ENCODE peak calls at places on chromosome 1, in six cellular contexts. I is thyroid gland, H is body of pancreas, N is MM.1S, L is DND-41, W is upper lobe of right lung. R is an unnamed sample.

GRCh38 chr1:59499273-59499955 is 202.5 kb downstream of the FGGY start:
- DNase-seq in L (no peak), H (no peak), N (no peak), W (no peak), I (no peak), R (no peak)

GRCh38 chr1:117312453-117313138 is 54.7 kb upstream of the MAN1A2 start:
- DNase-seq in I (no peak), L (no peak), H (peak; percentile 28), W (no peak), N (peak; percentile 7), R (no peak)

GRCh38 chr1:20278692-20279130 is 12.0 kb upstream of the VWA5B1 start:
- DNase-seq in N (no peak), I (no peak), H (no peak), L (no peak), W (no peak), R (no peak)

GRCh38 chr1:85484716-85485115 is 19.8 kb upstream of the DDAH1 start:
- DNase-seq in I (no peak), W (no peak), L (no peak), N (no peak), H (no peak), R (no peak)

GRCh38 chr1:50570064-50570463 is 146.8 kb upstream of the DMRTA2 start:
- DNase-seq in N (no peak), L (no peak), W (no peak), H (no peak), I (no peak), R (no peak)

GRCh38 chr1:154557939-154558609 is 388 bp downstream of the UBE2Q1 start:
- DNase-seq in H (peak; percentile 50), I (peak; percentile 56), N (peak; percentile 58), W (peak; percentile 85), L (peak; percentile 37), R (peak; percentile 53)

GRCh38 chr1:110485725-110486124 is 33.2 kb downstream of the KCNA10 start:
- DNase-seq in N (no peak), L (no peak), W (no peak), I (no peak), H (no peak), R (no peak)

GRCh38 chr1:89149229-89149628 is 23.3 kb upstream of the GBP2 start:
- DNase-seq in N (no peak), L (no peak), H (peak; percentile 45), W (no peak), I (peak; percentile 37), R (no peak)

GRCh38 chr1:153353226-153353947 is 4.3 kb upstream of the S100A9 start:
- DNase-seq in L (no peak), H (no peak), W (no peak), N (no peak), I (no peak), R (no peak)

GRCh38 chr1:22563671-22564612 is 653 bp downstream of the EPHA8 start:
- DNase-seq in W (no peak), N (no peak), I (no peak), H (no peak), L (no peak), R (no peak)

GRCh38 chr1:49351744-49352143 is 575.1 kb upstream of the BEND5 start:
- DNase-seq in H (no peak), I (no peak), L (no peak), N (no peak), W (no peak), R (no peak)

GRCh38 chr1:156727492-156727891 is 777 bp upstream of the METTL25B start:
- DNase-seq in I (no peak), W (no peak), L (no peak), H (no peak), N (no peak), R (no peak)

GRCh38 chr1:156721131-156721924 is 6.9 kb upstream of the METTL25B start:
- DNase-seq in I (no peak), L (no peak), H (no peak), N (no peak), W (no peak), R (no peak)

GRCh38 chr1:156727914-156728598 is at the start of gene METTL25B:
- DNase-seq in I (peak; percentile 80), N (peak; percentile 93), H (peak; percentile 85), W (peak; percentile 94), L (no peak), R (peak; percentile 83)

GRCh38 chr1:156725683-156726280 is 2.5 kb upstream of the METTL25B start:
- DNase-seq in L (peak; percentile 80), H (peak; percentile 94), W (peak; percentile 93), N (peak; percentile 89), I (peak; percentile 90), R (peak; percentile 87)

GRCh38 chr1:156726549-156727226 is 1.6 kb upstream of the METTL25B start:
- DNase-seq in I (peak; percentile 35), L (peak; percentile 65), H (peak; percentile 61), W (no peak), N (peak; percentile 84), R (peak; percentile 45)
- H3K4me3 ChIP-seq in I (no peak overlapping the region), L (peak overlapping the region; percentile 78), H (no peak overlapping the region), W (peak overlapping the region; percentile 79), N (peak overlapping the region; percentile 95), R (peak overlapping the region; percentile 89)

GRCh38 chr1:202235856-202236837 is 42.5 kb downstream of the LGR6 start:
- DNase-seq in N (peak; percentile 63), W (peak; percentile 79), L (peak; percentile 78), I (peak; percentile 66), H (peak; percentile 83), R (peak; percentile 54)
- H3K4me1 ChIP-seq in N (no peaks in the 10 kb centered on the region), W (no peaks in the 10 kb centered on the region), L (no peaks in the 10 kb centered on the region), I (no peaks in the 10 kb centered on the region), H (no peaks in the 10 kb centered on the region), R (peaks cover 3% of the 10 kb centered on the region)

GRCh38 chr1:156640842-156641706 is 843 bp upstream of the BCAN start:
- DNase-seq in N (no peak), W (no peak), H (no peak), I (no peak), L (no peak), R (no peak)
- H3K4me3 ChIP-seq in N (no peak overlapping the region), W (no peak overlapping the region), H (no peak overlapping the region), I (no peak overlapping the region), L (no peak overlapping the region), R (peak overlapping the region; percentile 47)

GRCh38 chr1:27577504-27578188 is 26.3 kb downstream of the AHDC1 start:
- DNase-seq in N (no peak), W (no peak), I (peak; percentile 62), L (no peak), H (no peak), R (peak; percentile 62)
- H3K4me1 ChIP-seq in N (peaks cover 6% of the 10 kb centered on the region), W (peaks cover 47% of the 10 kb centered on the region), I (peaks cover 69% of the 10 kb centered on the region), L (peaks cover 3% of the 10 kb centered on the region), H (peaks cover 41% of the 10 kb centered on the region), R (peaks cover 66% of the 10 kb centered on the region)